ENCODE peak calls at places on chromosome 4, in four cellular contexts. One of them, this sample, is unnamed.

GRCh38 chr4:6492861-6493667 is 20.6 kb upstream of the PPP2R2C start:
- DNase-seq in ELR: no peak
- DNase-seq in aorta: no peak
- DNase-seq in nucleus accumbens: no peak
- DNase-seq in this sample: no peak

GRCh38 chr4:5365071-5366008 is 314.1 kb downstream of the STK32B start:
- DNase-seq in ELR: peak
- DNase-seq in aorta: no peak
- DNase-seq in nucleus accumbens: no peak
- DNase-seq in this sample: no peak

GRCh38 chr4:100162027-100162685 is 28.1 kb downstream of the DDIT4L start:
- DNase-seq in aorta: no peak
- DNase-seq in nucleus accumbens: no peak
- DNase-seq in ELR: no peak
- DNase-seq in this sample: no peak

GRCh38 chr4:141977433-141977832 is 341.1 kb downstream of the IL15 start:
- DNase-seq in aorta: no peak
- DNase-seq in nucleus accumbens: no peak
- DNase-seq in ELR: no peak
- DNase-seq in this sample: no peak

GRCh38 chr4:1493540-1494287 is 87.5 kb upstream of the NKX1-1 start:
- DNase-seq in nucleus accumbens: no peak
- DNase-seq in aorta: peak
- DNase-seq in ELR: no peak
- DNase-seq in this sample: no peak

GRCh38 chr4:56147371-56147770 is 198.6 kb downstream of the CEP135 start:
- DNase-seq in nucleus accumbens: no peak
- DNase-seq in aorta: no peak
- DNase-seq in ELR: no peak
- DNase-seq in this sample: no peak

GRCh38 chr4:173332963-173333657 is 1.0 kb downstream of the HMGB2 start:
- DNase-seq in aorta: no peak
- DNase-seq in ELR: peak
- DNase-seq in nucleus accumbens: no peak
- DNase-seq in this sample: no peak

GRCh38 chr4:98903561-98903960 is 25.4 kb downstream of the EIF4E start:
- DNase-seq in ELR: no peak
- DNase-seq in aorta: no peak
- DNase-seq in nucleus accumbens: no peak
- DNase-seq in this sample: no peak

GRCh38 chr4:128573781-128574508 is 235.6 kb upstream of the JADE1 start:
- DNase-seq in nucleus accumbens: no peak
- DNase-seq in aorta: no peak
- DNase-seq in ELR: peak
- DNase-seq in this sample: no peak

GRCh38 chr4:82223715-82224114 is 150.1 kb downstream of the HNRNPD start:
- DNase-seq in nucleus accumbens: peak
- DNase-seq in aorta: no peak
- DNase-seq in ELR: no peak
- DNase-seq in this sample: peak

GRCh38 chr4:186144180-186144579 is 39.7 kb downstream of the FAM149A start:
- DNase-seq in ELR: peak
- DNase-seq in aorta: no peak
- DNase-seq in nucleus accumbens: no peak
- DNase-seq in this sample: no peak

GRCh38 chr4:63663870-63664269 is 745.4 kb downstream of the TECRL start:
- DNase-seq in aorta: no peak
- DNase-seq in ELR: peak
- DNase-seq in nucleus accumbens: no peak
- DNase-seq in this sample: no peak

GRCh38 chr4:108060686-108061321 is 71.1 kb downstream of the HADH start:
- DNase-seq in aorta: no peak
- DNase-seq in nucleus accumbens: no peak
- DNase-seq in ELR: no peak
- DNase-seq in this sample: no peak

GRCh38 chr4:94603170-94603747 is 151.5 kb downstream of the PDLIM5 start:
- DNase-seq in nucleus accumbens: no peak
- DNase-seq in ELR: peak
- DNase-seq in aorta: no peak
- DNase-seq in this sample: no peak

GRCh38 chr4:185215261-185215660 is 5.9 kb downstream of the SNX25 start:
- DNase-seq in nucleus accumbens: no peak
- DNase-seq in aorta: no peak
- DNase-seq in ELR: no peak
- DNase-seq in this sample: no peak

GRCh38 chr4:123976285-123976684 is 579.7 kb downstream of the SPRY1 start:
- DNase-seq in aorta: no peak
- DNase-seq in ELR: no peak
- DNase-seq in nucleus accumbens: no peak
- DNase-seq in this sample: no peak

GRCh38 chr4:40261246-40262078 is 64.6 kb downstream of the RHOH start:
- DNase-seq in nucleus accumbens: no peak
- DNase-seq in aorta: no peak
- DNase-seq in ELR: no peak
- DNase-seq in this sample: no peak

GRCh38 chr4:128427832-128428366 is 140.3 kb upstream of the PGRMC2 start:
- DNase-seq in aorta: no peak
- DNase-seq in nucleus accumbens: no peak
- DNase-seq in ELR: peak
- DNase-seq in this sample: no peak

GRCh38 chr4:80393246-80393969 is 57.9 kb downstream of the CFAP299 start:
- DNase-seq in aorta: no peak
- DNase-seq in nucleus accumbens: no peak
- DNase-seq in ELR: peak
- DNase-seq in this sample: no peak

GRCh38 chr4:159077702-159078495 is 25.0 kb upstream of the RAPGEF2 start:
- DNase-seq in nucleus accumbens: no peak
- DNase-seq in ELR: no peak
- DNase-seq in aorta: no peak
- DNase-seq in this sample: no peak

GRCh38 chr4:24793219-24794005 is 2.0 kb upstream of the SOD3 start:
- DNase-seq in aorta: no peak
- DNase-seq in nucleus accumbens: no peak
- DNase-seq in ELR: peak
- DNase-seq in this sample: no peak

GRCh38 chr4:181807771-181808170 is 435.4 kb upstream of the TENM3 start:
- DNase-seq in aorta: no peak
- DNase-seq in ELR: peak
- DNase-seq in nucleus accumbens: no peak
- DNase-seq in this sample: no peak

GRCh38 chr4:140098481-140099132 is 55.4 kb downstream of the MAML3 start:
- DNase-seq in aorta: no peak
- DNase-seq in nucleus accumbens: no peak
- DNase-seq in ELR: peak
- DNase-seq in this sample: peak

GRCh38 chr4:169030575-169030982 is 20.5 kb upstream of the CBR4 start:
- DNase-seq in aorta: no peak
- DNase-seq in ELR: peak
- DNase-seq in nucleus accumbens: no peak
- DNase-seq in this sample: no peak

GRCh38 chr4:98484031-98484430 is 174.4 kb downstream of the TSPAN5 start:
- DNase-seq in nucleus accumbens: no peak
- DNase-seq in aorta: no peak
- DNase-seq in ELR: peak
- DNase-seq in this sample: no peak

GRCh38 chr4:137678796-137679195 is 146.5 kb upstream of the PCDH18 start:
- DNase-seq in nucleus accumbens: no peak
- DNase-seq in aorta: no peak
- DNase-seq in ELR: peak
- DNase-seq in this sample: no peak

GRCh38 chr4:48429709-48430474 is 53.3 kb upstream of the SLC10A4 start:
- DNase-seq in aorta: no peak
- DNase-seq in nucleus accumbens: no peak
- DNase-seq in ELR: no peak
- DNase-seq in this sample: no peak

GRCh38 chr4:119498520-119498919 is 130.1 kb downstream of the PDE5A start:
- DNase-seq in ELR: no peak
- DNase-seq in nucleus accumbens: peak
- DNase-seq in aorta: no peak
- DNase-seq in this sample: peak

GRCh38 chr4:6917445-6918241 is 8.0 kb downstream of the TBC1D14 start:
- DNase-seq in ELR: peak
- DNase-seq in nucleus accumbens: peak
- DNase-seq in aorta: no peak
- DNase-seq in this sample: peak

This sample was measured in midbrain.